ENCODE peak calls at places on chromosome 2, in six cellular contexts. X is GM23338, N is cardiac muscle cell, Q is tibial nerve, K is heart left ventricle, C is spleen. R is an unnamed sample. For H3K4me1 and H3K27me3, the result is how much of the 10 kb centered on the place peaks cover.

GRCh38 chr2:30664761-30665358 is 142.4 kb downstream of the CAPN13 start:
- DNase-seq in Q (no peak), K (no peak), C (no peak), X (no peak), N (no peak), R (peak)

GRCh38 chr2:189291460-189291859 is 111.9 kb upstream of the COL5A2 start:
- DNase-seq in N (no peak), X (no peak), C (no peak), K (no peak), Q (no peak), R (no peak)

GRCh38 chr2:170396799-170397459 is 219.0 kb downstream of the MYO3B start:
- DNase-seq in C (no peak), K (no peak), N (no peak), Q (no peak), X (peak), R (no peak)

GRCh38 chr2:137508739-137509384 is 455.4 kb upstream of the HNMT start:
- DNase-seq in Q (no peak), K (no peak), N (no peak), X (peak), C (no peak), R (peak)

GRCh38 chr2:194096402-194096801 is 1560.6 kb upstream of the SLC39A10 start:
- DNase-seq in Q (no peak), N (no peak), K (no peak), X (no peak), C (no peak), R (no peak)

GRCh38 chr2:202069189-202070050 is 3.6 kb upstream of the KIAA2012 start:
- DNase-seq in C (no peak), K (no peak), N (no peak), Q (no peak), X (no peak), R (no peak)

GRCh38 chr2:230160112-230160660 is 59.6 kb downstream of the SP110 start:
- DNase-seq in K (peak), N (peak), X (peak), C (peak), Q (peak), R (no peak)

GRCh38 chr2:178404380-178404767 is 46.6 kb downstream of the PRKRA start:
- DNase-seq in N (no peak), X (no peak), K (no peak), Q (no peak), C (no peak), R (no peak)

GRCh38 chr2:240565267-240566202 is 2.7 kb upstream of the RNPEPL1 start:
- DNase-seq in Q (no peak), C (peak), X (no peak), K (peak), N (peak), R (peak)

GRCh38 chr2:238997684-238998083 is 149.8 kb downstream of the TWIST2 start:
- DNase-seq in C (peak), N (no peak), K (no peak), X (no peak), Q (no peak), R (no peak)

GRCh38 chr2:160970052-160970846 is 190.0 kb upstream of the TANK start:
- DNase-seq in X (peak), K (no peak), N (peak), C (no peak), Q (peak), R (peak)

GRCh38 chr2:27256855-27257454 is 5.9 kb downstream of the SLC30A3 start:
- DNase-seq in Q (no peak), X (no peak), N (no peak), K (no peak), C (no peak), R (no peak)

GRCh38 chr2:180508451-180508850 is 472.0 kb upstream of the UBE2E3 start:
- DNase-seq in X (no peak), K (no peak), N (no peak), C (no peak), Q (no peak), R (no peak)

GRCh38 chr2:119196301-119197124 is 27.1 kb upstream of the STEAP3 start:
- DNase-seq in N (no peak), C (peak), Q (no peak), K (no peak), X (peak), R (peak)

GRCh38 chr2:220684099-220684498 is 888.0 kb downstream of the EPHA4 start:
- DNase-seq in Q (no peak), C (no peak), K (no peak), X (no peak), N (no peak), R (no peak)

GRCh38 chr2:169034256-169034655 is 3.1 kb upstream of the ABCB11 start:
- DNase-seq in N (peak), K (no peak), Q (no peak), C (no peak), X (no peak), R (no peak)

GRCh38 chr2:128560718-128561117 is 242.1 kb upstream of the HS6ST1 start:
- DNase-seq in K (no peak), C (no peak), N (no peak), X (no peak), Q (no peak), R (no peak)

GRCh38 chr2:216775043-216775453 is 79.7 kb upstream of the IGFBP5 start:
- DNase-seq in Q (peak), X (no peak), N (peak), K (peak), C (no peak), R (peak)

GRCh38 chr2:222732774-222733173 is 61.3 kb downstream of the MOGAT1 start:
- DNase-seq in Q (no peak), K (no peak), C (no peak), X (no peak), N (no peak), R (no peak)

GRCh38 chr2:85411405-85411748 is 1.2 kb upstream of the CAPG start:
- DNase-seq in N (no peak), K (peak), C (no peak), X (no peak), Q (no peak), R (no peak)
- H3K4me1 ChIP-seq in N (under half), K (under half), C (under half), X (under half), Q (under half), R (under half)

GRCh38 chr2:236363878-236364277 is 99.7 kb upstream of the ASB18 start:
- DNase-seq in N (no peak), C (no peak), X (no peak), Q (peak), K (no peak), R (no peak)
- H3K27me3 ChIP-seq in N (under half), C (under half), X (under half), Q (under half), K (under half), R (under half)

DNA sequence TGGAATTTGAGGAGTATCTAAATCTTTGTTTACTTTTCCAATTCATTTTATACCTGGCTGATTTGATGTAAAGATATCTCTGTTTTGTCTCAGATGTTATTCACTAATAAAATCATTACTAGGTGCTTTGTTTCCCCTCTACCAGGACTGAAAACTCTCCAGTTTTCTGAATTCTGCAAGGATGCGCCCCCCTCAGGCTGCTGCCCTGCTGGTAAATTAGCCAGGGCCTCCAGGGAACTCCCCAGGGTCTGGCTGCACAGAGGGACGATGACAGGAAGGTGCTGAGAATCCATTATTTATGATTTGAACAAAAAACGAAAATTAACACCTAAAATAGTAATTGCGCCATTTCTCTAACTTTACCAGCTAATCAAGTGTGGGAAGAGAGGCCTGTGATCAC is 541.2 kb upstream of the POU3F3 start:
- DNase-seq in K (no peak), C (no peak), Q (no peak), N (no peak), X (peak), R (no peak)
- TF ChIP-seq CTCF in K (no peak), C (no peak), Q (no peak), N (no peak), X (peak), R (no peak)

GRCh38 chr2:226838758-226839555 is 3.1 kb downstream of the RHBDD1 start:
- DNase-seq in Q (no peak), K (no peak), C (no peak), N (no peak), X (no peak), R (no peak)
- H3K4me1 ChIP-seq in Q (under half), K (under half), C (under half), N (under half), X (under half), R (under half)